ENCODE peak calls at places on chromosomes 1 and 21, in six cellular contexts. Q, J, F, E, N and G are unnamed samples.

GRCh38 chr1:236156512-236157208 is 14.3 kb downstream of the GPR137B start:
- DNase-seq in N (no peak), E (no peak), Q (no peak), J (no peak), F (no peak), G (no peak)

GRCh38 chr1:211559222-211560010 is 19.5 kb downstream of the SLC30A1 start:
- DNase-seq in E (no peak), F (no peak), N (no peak), J (no peak), Q (no peak), G (no peak)

GRCh38 chr1:98761238-98761637 is 99.7 kb downstream of the SNX7 start:
- DNase-seq in F (no peak), J (peak), N (no peak), Q (peak), E (no peak), G (no peak)

GRCh38 chr1:172308577-172308976 is 111.9 kb upstream of the C1orf105 start:
- DNase-seq in J (no peak), N (no peak), E (peak), Q (peak), F (no peak), G (no peak)

GRCh38 chr21:36291509-36291908 is 28.5 kb upstream of the MORC3 start:
- DNase-seq in E (no peak), J (no peak), N (no peak), Q (no peak), F (no peak), G (no peak)

GRCh38 chr1:33255347-33256311 is 663 bp upstream of the ZNF362 start:
- DNase-seq in F (peak), Q (peak), N (no peak), E (peak), J (peak), G (no peak)

GRCh38 chr21:34593423-34593822 is 21.5 kb downstream of the RCAN1 start:
- DNase-seq in E (no peak), N (no peak), F (no peak), J (no peak), Q (no peak), G (no peak)

GRCh38 chr1:97668945-97669344 is 251.9 kb downstream of the DPYD start:
- DNase-seq in J (no peak), N (no peak), Q (peak), F (peak), E (peak), G (peak)

GRCh38 chr1:193348126-193349045 is 162.0 kb upstream of the B3GALT2 start:
- DNase-seq in N (no peak), F (peak), E (peak), J (no peak), Q (peak), G (peak)

GRCh38 chr1:241423541-241424479 is 66.8 kb upstream of the RGS7 start:
- DNase-seq in F (peak), Q (peak), N (no peak), E (peak), J (peak), G (peak)

GRCh38 chr1:20164694-20165202 is 21.1 kb upstream of the UBXN10 start:
- DNase-seq in J (no peak), F (no peak), N (no peak), Q (no peak), E (peak), G (no peak)

GRCh38 chr1:117581391-117581943 is 24.4 kb upstream of the TENT5C start:
- DNase-seq in E (no peak), J (no peak), N (no peak), Q (no peak), F (no peak), G (no peak)

GRCh38 chr1:244450597-244451538 is 841 bp downstream of the ADSS2 start:
- DNase-seq in N (peak), J (peak), F (peak), E (peak), Q (peak), G (peak)

GRCh38 chr21:32333953-32334673 is 35.5 kb downstream of the MRAP start:
- DNase-seq in F (no peak), J (no peak), Q (no peak), N (no peak), E (no peak), G (no peak)

GRCh38 chr1:1899266-1899966 is 8.5 kb upstream of the GNB1 start:
- DNase-seq in N (no peak), E (no peak), J (no peak), F (no peak), Q (no peak), G (no peak)

GRCh38 chr21:46617267-46618051 is 12.6 kb upstream of the S100B start:
- DNase-seq in F (peak), N (no peak), Q (peak), J (no peak), E (peak), G (peak)

GRCh38 chr1:192530254-192530653 is 45.3 kb upstream of the RGS1 start:
- DNase-seq in E (peak), Q (peak), N (no peak), J (no peak), F (no peak), G (peak)

GRCh38 chr1:201591981-201592380 is 53.1 kb downstream of the NAV1 start:
- DNase-seq in E (no peak), Q (no peak), F (no peak), N (no peak), J (no peak), G (no peak)

GRCh38 chr1:9900142-9901043 is 9.7 kb downstream of the CTNNBIP1 start:
- DNase-seq in E (no peak), N (no peak), Q (no peak), J (no peak), F (no peak), G (no peak)